ENCODE peak calls at places on chromosomes 2 and 18, in nine cellular contexts. One of them, this sample, is unnamed.

GRCh38 chr2:151306621-151307020 is 17.2 kb upstream of the NMI start:
- DNase-seq in keratinocyte: no peak
- DNase-seq in epithelial cell of esophagus: peak
- DNase-seq in RWPE2: no peak
- DNase-seq in A549: no peak
- DNase-seq in fibroblast of lung: peak
- DNase-seq in upper lobe of right lung: no peak
- DNase-seq in AG10803: peak
- DNase-seq in tibial artery: no peak
- DNase-seq in this sample: no peak

GRCh38 chr2:236657801-236658200 is 88.2 kb downstream of the ACKR3 start:
- DNase-seq in keratinocyte: no peak
- DNase-seq in fibroblast of lung: no peak
- DNase-seq in RWPE2: no peak
- DNase-seq in AG10803: peak
- DNase-seq in A549: no peak
- DNase-seq in tibial artery: no peak
- DNase-seq in epithelial cell of esophagus: no peak
- DNase-seq in upper lobe of right lung: no peak
- DNase-seq in this sample: no peak

GRCh38 chr2:148989882-148990493 is 48.5 kb upstream of the LYPD6B start:
- DNase-seq in RWPE2: no peak
- DNase-seq in tibial artery: no peak
- DNase-seq in AG10803: peak
- DNase-seq in epithelial cell of esophagus: peak
- DNase-seq in A549: peak
- DNase-seq in upper lobe of right lung: no peak
- DNase-seq in keratinocyte: peak
- DNase-seq in fibroblast of lung: peak
- DNase-seq in this sample: peak

GRCh38 chr18:73684651-73685050 is 463.0 kb downstream of the FBXO15 start:
- DNase-seq in epithelial cell of esophagus: peak
- DNase-seq in AG10803: no peak
- DNase-seq in fibroblast of lung: no peak
- DNase-seq in tibial artery: no peak
- DNase-seq in A549: no peak
- DNase-seq in upper lobe of right lung: no peak
- DNase-seq in RWPE2: no peak
- DNase-seq in keratinocyte: no peak
- DNase-seq in this sample: no peak

GRCh38 chr18:74906189-74906588 is 302.8 kb downstream of the PTGR3 start:
- DNase-seq in AG10803: no peak
- DNase-seq in RWPE2: no peak
- DNase-seq in epithelial cell of esophagus: peak
- DNase-seq in keratinocyte: no peak
- DNase-seq in tibial artery: no peak
- DNase-seq in A549: no peak
- DNase-seq in fibroblast of lung: peak
- DNase-seq in upper lobe of right lung: no peak
- DNase-seq in this sample: no peak

GRCh38 chr2:69582582-69583176 is 60.9 kb downstream of the AAK1 start:
- DNase-seq in AG10803: no peak
- DNase-seq in tibial artery: no peak
- DNase-seq in A549: no peak
- DNase-seq in RWPE2: no peak
- DNase-seq in fibroblast of lung: peak
- DNase-seq in keratinocyte: no peak
- DNase-seq in upper lobe of right lung: no peak
- DNase-seq in epithelial cell of esophagus: no peak
- DNase-seq in this sample: peak

GRCh38 chr2:60351802-60352201 is 201.7 kb downstream of the BCL11A start:
- DNase-seq in AG10803: no peak
- DNase-seq in fibroblast of lung: no peak
- DNase-seq in RWPE2: no peak
- DNase-seq in upper lobe of right lung: no peak
- DNase-seq in tibial artery: no peak
- DNase-seq in A549: no peak
- DNase-seq in keratinocyte: no peak
- DNase-seq in epithelial cell of esophagus: no peak
- DNase-seq in this sample: no peak

GRCh38 chr18:58363767-58364540 is 264.9 kb downstream of the ALPK2 start:
- DNase-seq in epithelial cell of esophagus: peak
- DNase-seq in tibial artery: no peak
- DNase-seq in AG10803: peak
- DNase-seq in fibroblast of lung: peak
- DNase-seq in RWPE2: no peak
- DNase-seq in A549: no peak
- DNase-seq in keratinocyte: no peak
- DNase-seq in upper lobe of right lung: no peak
- DNase-seq in this sample: no peak

GRCh38 chr2:185644828-185645227 is 93.8 kb upstream of the FSIP2 start:
- DNase-seq in epithelial cell of esophagus: no peak
- DNase-seq in A549: no peak
- DNase-seq in RWPE2: no peak
- DNase-seq in upper lobe of right lung: no peak
- DNase-seq in fibroblast of lung: peak
- DNase-seq in tibial artery: no peak
- DNase-seq in keratinocyte: no peak
- DNase-seq in AG10803: no peak
- DNase-seq in this sample: no peak

GRCh38 chr2:236919209-236919608 is 166.5 kb upstream of the COPS8 start:
- DNase-seq in epithelial cell of esophagus: peak
- DNase-seq in upper lobe of right lung: no peak
- DNase-seq in tibial artery: no peak
- DNase-seq in fibroblast of lung: peak
- DNase-seq in AG10803: peak
- DNase-seq in keratinocyte: no peak
- DNase-seq in A549: peak
- DNase-seq in RWPE2: no peak
- DNase-seq in this sample: no peak

GRCh38 chr2:137115081-137115713 is 349.9 kb downstream of the THSD7B start:
- DNase-seq in A549: no peak
- DNase-seq in AG10803: no peak
- DNase-seq in RWPE2: no peak
- DNase-seq in tibial artery: no peak
- DNase-seq in fibroblast of lung: no peak
- DNase-seq in keratinocyte: no peak
- DNase-seq in upper lobe of right lung: no peak
- DNase-seq in epithelial cell of esophagus: no peak
- DNase-seq in this sample: no peak

GRCh38 chr2:137123241-137123640 is 357.9 kb downstream of the THSD7B start:
- DNase-seq in A549: no peak
- DNase-seq in AG10803: peak
- DNase-seq in RWPE2: no peak
- DNase-seq in epithelial cell of esophagus: no peak
- DNase-seq in fibroblast of lung: no peak
- DNase-seq in tibial artery: no peak
- DNase-seq in upper lobe of right lung: no peak
- DNase-seq in keratinocyte: no peak
- DNase-seq in this sample: no peak

GRCh38 chr2:137117385-137117784 is 352.0 kb downstream of the THSD7B start:
- DNase-seq in RWPE2: no peak
- DNase-seq in keratinocyte: no peak
- DNase-seq in upper lobe of right lung: no peak
- DNase-seq in AG10803: peak
- DNase-seq in epithelial cell of esophagus: peak
- DNase-seq in fibroblast of lung: no peak
- DNase-seq in tibial artery: no peak
- DNase-seq in A549: no peak
- DNase-seq in this sample: no peak

GRCh38 chr2:137118140-137118539 is 352.8 kb downstream of the THSD7B start:
- DNase-seq in AG10803: peak
- DNase-seq in keratinocyte: no peak
- DNase-seq in A549: no peak
- DNase-seq in fibroblast of lung: no peak
- DNase-seq in upper lobe of right lung: no peak
- DNase-seq in RWPE2: no peak
- DNase-seq in tibial artery: no peak
- DNase-seq in epithelial cell of esophagus: no peak
- DNase-seq in this sample: no peak
- H3K4me3 ChIP-seq in AG10803: no peak
- H3K4me3 ChIP-seq in keratinocyte: no peak
- H3K4me3 ChIP-seq in A549: no peak
- H3K4me3 ChIP-seq in fibroblast of lung: no peak
- H3K4me3 ChIP-seq in upper lobe of right lung: no peak
- H3K4me3 ChIP-seq in RWPE2: no peak
- H3K4me3 ChIP-seq in tibial artery: no peak
- H3K4me3 ChIP-seq in epithelial cell of esophagus: no peak
- H3K4me3 ChIP-seq in this sample: no peak

DNA sequence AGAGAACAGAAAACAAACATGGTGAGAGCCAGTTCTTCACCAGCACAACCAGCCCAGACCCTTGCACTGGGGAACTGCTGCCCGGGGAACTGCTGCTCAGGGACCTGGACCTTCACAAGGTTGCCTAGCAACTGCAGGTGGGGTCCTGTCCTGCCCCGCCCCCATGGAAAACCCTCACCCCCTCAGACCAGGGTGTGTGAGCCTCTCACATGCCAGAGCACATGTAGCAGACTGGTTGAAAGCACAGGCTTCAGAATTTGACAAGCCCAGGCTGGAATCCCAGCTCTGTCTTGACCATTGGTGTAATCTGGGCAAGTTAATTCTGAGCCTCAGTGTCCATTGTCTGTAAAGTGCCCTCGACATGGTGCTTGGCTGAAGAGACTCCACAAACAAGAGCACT is 118.6 kb downstream of the LOXHD1 start:
- DNase-seq in tibial artery: no peak
- DNase-seq in A549: no peak
- DNase-seq in epithelial cell of esophagus: peak
- DNase-seq in keratinocyte: no peak
- DNase-seq in upper lobe of right lung: no peak
- DNase-seq in fibroblast of lung: no peak
- DNase-seq in AG10803: no peak
- DNase-seq in RWPE2: no peak
- DNase-seq in this sample: no peak
- H3K4me3 ChIP-seq in tibial artery: no peak
- H3K4me3 ChIP-seq in A549: no peak
- H3K4me3 ChIP-seq in epithelial cell of esophagus: no peak
- H3K4me3 ChIP-seq in keratinocyte: no peak
- H3K4me3 ChIP-seq in upper lobe of right lung: no peak
- H3K4me3 ChIP-seq in fibroblast of lung: no peak
- H3K4me3 ChIP-seq in AG10803: no peak
- H3K4me3 ChIP-seq in RWPE2: no peak
- H3K4me3 ChIP-seq in this sample: no peak

DNA sequence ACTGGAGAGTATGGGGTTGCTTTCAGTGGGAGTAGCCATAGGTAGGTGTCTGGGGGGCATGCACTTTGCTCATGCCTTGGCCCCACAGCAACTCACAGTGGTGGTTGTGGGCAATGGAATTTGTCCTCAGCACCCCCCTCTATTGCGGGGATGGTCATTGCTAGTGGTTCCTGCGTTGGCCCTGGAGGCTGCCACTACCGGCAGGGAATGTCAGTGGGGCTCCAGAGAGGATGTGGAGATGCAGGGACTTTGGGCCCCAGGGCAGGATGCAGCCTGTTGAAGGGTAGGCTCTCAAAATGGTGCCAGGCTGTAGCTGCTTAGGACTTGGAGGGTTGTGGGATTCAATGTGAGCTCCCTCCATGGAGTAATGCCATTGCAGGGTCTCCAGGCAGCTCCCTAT is 125.0 kb downstream of the XRCC5 start:
- DNase-seq in fibroblast of lung: no peak
- DNase-seq in RWPE2: no peak
- DNase-seq in tibial artery: no peak
- DNase-seq in keratinocyte: no peak
- DNase-seq in A549: no peak
- DNase-seq in epithelial cell of esophagus: no peak
- DNase-seq in AG10803: no peak
- DNase-seq in upper lobe of right lung: no peak
- DNase-seq in this sample: no peak
- H3K4me3 ChIP-seq in fibroblast of lung: no peak
- H3K4me3 ChIP-seq in RWPE2: no peak
- H3K4me3 ChIP-seq in tibial artery: no peak
- H3K4me3 ChIP-seq in keratinocyte: no peak
- H3K4me3 ChIP-seq in A549: no peak
- H3K4me3 ChIP-seq in epithelial cell of esophagus: no peak
- H3K4me3 ChIP-seq in AG10803: no peak
- H3K4me3 ChIP-seq in upper lobe of right lung: no peak
- H3K4me3 ChIP-seq in this sample: no peak

GRCh38 chr2:47073217-47073616 is 81.9 kb downstream of the STPG4 start:
- DNase-seq in RWPE2: no peak
- DNase-seq in A549: no peak
- DNase-seq in upper lobe of right lung: no peak
- DNase-seq in AG10803: no peak
- DNase-seq in epithelial cell of esophagus: no peak
- DNase-seq in fibroblast of lung: no peak
- DNase-seq in keratinocyte: no peak
- DNase-seq in tibial artery: no peak
- DNase-seq in this sample: no peak

GRCh38 chr2:47072728-47073191 is 82.3 kb downstream of the STPG4 start:
- DNase-seq in keratinocyte: no peak
- DNase-seq in epithelial cell of esophagus: no peak
- DNase-seq in AG10803: no peak
- DNase-seq in A549: no peak
- DNase-seq in RWPE2: no peak
- DNase-seq in fibroblast of lung: no peak
- DNase-seq in tibial artery: peak
- DNase-seq in upper lobe of right lung: peak
- DNase-seq in this sample: no peak

GRCh38 chr2:47073641-47074040 is 81.5 kb downstream of the STPG4 start:
- DNase-seq in fibroblast of lung: no peak
- DNase-seq in RWPE2: no peak
- DNase-seq in tibial artery: no peak
- DNase-seq in epithelial cell of esophagus: no peak
- DNase-seq in AG10803: no peak
- DNase-seq in keratinocyte: no peak
- DNase-seq in upper lobe of right lung: no peak
- DNase-seq in A549: no peak
- DNase-seq in this sample: no peak

GRCh38 chr2:47070920-47071824 is 83.9 kb downstream of the STPG4 start:
- DNase-seq in fibroblast of lung: peak
- DNase-seq in upper lobe of right lung: peak
- DNase-seq in A549: peak
- DNase-seq in tibial artery: peak
- DNase-seq in AG10803: peak
- DNase-seq in RWPE2: no peak
- DNase-seq in keratinocyte: no peak
- DNase-seq in epithelial cell of esophagus: peak
- DNase-seq in this sample: peak

DNA sequence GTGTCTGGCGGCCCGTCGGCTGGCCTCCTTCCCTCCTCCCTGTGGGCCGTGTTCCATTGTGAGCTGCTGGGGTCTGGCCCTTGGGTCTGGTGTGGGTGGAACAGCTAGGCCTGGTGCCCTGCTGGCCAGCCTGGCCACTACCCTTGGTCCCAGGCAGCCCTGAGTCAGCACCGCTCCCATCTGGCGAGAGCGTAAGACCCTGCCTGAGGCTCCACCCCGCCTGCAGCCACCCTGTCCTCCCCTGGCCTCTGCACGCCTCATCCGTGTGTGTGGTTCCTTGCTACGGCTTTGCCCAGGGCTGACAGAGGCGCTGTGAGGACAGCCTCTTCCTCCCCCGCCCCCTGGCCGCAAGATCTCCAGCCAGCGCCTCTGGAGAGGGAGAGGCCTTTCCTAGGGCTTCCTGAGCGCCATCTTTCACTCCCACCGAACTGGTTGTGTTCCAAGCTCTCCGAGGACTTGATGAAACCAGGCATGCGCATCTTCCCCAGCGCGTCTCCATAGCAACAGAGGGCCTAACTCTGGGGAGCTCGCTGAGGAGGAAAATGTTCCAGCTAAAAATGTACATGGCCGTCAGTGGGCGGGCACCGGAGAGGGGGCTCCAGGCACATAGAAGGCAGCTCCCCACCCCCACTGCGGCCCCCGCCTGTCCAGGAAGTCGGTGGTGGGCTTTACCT is 83.0 kb downstream of the STPG4 start:
- DNase-seq in epithelial cell of esophagus: no peak
- DNase-seq in AG10803: peak
- DNase-seq in tibial artery: peak
- DNase-seq in A549: peak
- DNase-seq in fibroblast of lung: peak
- DNase-seq in keratinocyte: no peak
- DNase-seq in upper lobe of right lung: peak
- DNase-seq in RWPE2: no peak
- DNase-seq in this sample: no peak
- H3K4me3 ChIP-seq in epithelial cell of esophagus: no peak
- H3K4me3 ChIP-seq in AG10803: no peak
- H3K4me3 ChIP-seq in tibial artery: no peak
- H3K4me3 ChIP-seq in A549: no peak
- H3K4me3 ChIP-seq in fibroblast of lung: no peak
- H3K4me3 ChIP-seq in keratinocyte: no peak
- H3K4me3 ChIP-seq in upper lobe of right lung: no peak
- H3K4me3 ChIP-seq in RWPE2: no peak
- H3K4me3 ChIP-seq in this sample: no peak